ENCODE peak calls at places on chromosomes 2 and 18, in four cellular contexts. Y is K562, E is kidney, I is cardiac muscle cell. L is an unnamed sample. For H3K4me1, the result is how much of the 10 kb centered on the place peaks cover.

GRCh38 chr2:133566967-133567645 is 1.2 kb downstream of the NCKAP5 start:
- DNase-seq in E (peak), Y (no peak), I (peak), L (peak)

GRCh38 chr2:239288951-239289481 is 111.8 kb downstream of the HDAC4 start:
- DNase-seq in E (no peak), Y (no peak), I (peak), L (no peak)

GRCh38 chr2:210626849-210627248 is 70.5 kb downstream of the CPS1 start:
- DNase-seq in I (peak), E (no peak), Y (no peak), L (no peak)

GRCh38 chr2:64018715-64019082 is 529 bp downstream of the VPS54 start:
- DNase-seq in I (peak), E (peak), Y (peak), L (peak)

GRCh38 chr2:37230581-37230980 is 815 bp downstream of the CEBPZ start:
- DNase-seq in Y (peak), I (peak), E (no peak), L (no peak)

GRCh38 chr2:38716185-38716584 is 35.0 kb downstream of the SRSF7 start:
- DNase-seq in I (peak), Y (no peak), E (no peak), L (no peak)

GRCh38 chr2:72004976-72005375 is 142.7 kb downstream of the CYP26B1 start:
- DNase-seq in I (no peak), Y (no peak), E (no peak), L (no peak)

GRCh38 chr2:148988337-148988736 is 50.2 kb upstream of the LYPD6B start:
- DNase-seq in Y (no peak), E (no peak), I (no peak), L (no peak)

GRCh38 chr2:232885264-232885961 is 15.3 kb downstream of the SNORC start:
- DNase-seq in I (no peak), E (peak), Y (no peak), L (peak)

GRCh38 chr2:236753611-236754010 is 184.0 kb downstream of the ACKR3 start:
- DNase-seq in E (no peak), I (no peak), Y (no peak), L (no peak)

GRCh38 chr18:56672391-56672790 is 21.2 kb downstream of the WDR7 start:
- DNase-seq in Y (no peak), E (no peak), I (no peak), L (no peak)

GRCh38 chr2:94956797-94957391 is 68.6 kb upstream of the MAL start:
- DNase-seq in I (peak), Y (peak), E (no peak), L (no peak)

GRCh38 chr2:62293490-62294212 is 97.7 kb downstream of the B3GNT2 start:
- DNase-seq in I (peak), E (peak), Y (no peak), L (peak)

GRCh38 chr2:172582656-172583055 is 26.8 kb downstream of the PDK1 start:
- DNase-seq in Y (no peak), I (no peak), E (no peak), L (no peak)

GRCh38 chr2:231344851-231345250 is 50.7 kb upstream of the B3GNT7 start:
- DNase-seq in I (no peak), Y (no peak), E (peak), L (no peak)

GRCh38 chr2:15668611-15669305 is 77.1 kb downstream of the DDX1 start:
- DNase-seq in E (no peak), Y (no peak), I (no peak), L (no peak)

GRCh38 chr2:85911097-85911496 is 22.3 kb upstream of the ST3GAL5 start:
- DNase-seq in E (no peak), Y (no peak), I (no peak), L (no peak)

GRCh38 chr18:60172030-60172429 is 200.5 kb downstream of the MC4R start:
- DNase-seq in Y (no peak), E (no peak), I (no peak), L (no peak)

GRCh38 chr2:238848941-238849853 is 1.3 kb downstream of the TWIST2 start:
- DNase-seq in Y (no peak), E (no peak), I (no peak), L (no peak)

GRCh38 chr18:76955529-76956170 is 133.3 kb downstream of the ZNF236 start:
- DNase-seq in E (peak), Y (no peak), I (no peak), L (peak)

GRCh38 chr2:54456526-54457325 is 599 bp downstream of the SPTBN1 start:
- DNase-seq in Y (peak), E (peak), I (peak), L (peak)

GRCh38 chr2:152083202-152083601 is 15.6 kb downstream of the CACNB4 start:
- DNase-seq in E (no peak), I (no peak), Y (no peak), L (no peak)

GRCh38 chr2:239756392-239757153 is 268.6 kb downstream of the NDUFA10 start:
- DNase-seq in I (no peak), Y (no peak), E (peak), L (no peak)

GRCh38 chr2:237299897-237300296 is 114.1 kb downstream of the COL6A3 start:
- DNase-seq in I (no peak), Y (no peak), E (no peak), L (no peak)

GRCh38 chr2:193743089-193743488 is 1548.4 kb upstream of the TMEFF2 start:
- DNase-seq in I (no peak), Y (no peak), E (no peak), L (no peak)

GRCh38 chr2:29765711-29766110 is 155.7 kb downstream of the ALK start:
- DNase-seq in I (no peak), E (no peak), Y (no peak), L (no peak)

GRCh38 chr18:3036108-3036507 is 23.2 kb upstream of the LPIN2 start:
- DNase-seq in Y (no peak), E (no peak), I (no peak), L (no peak)

GRCh38 chr18:67426477-67426876 is 90.0 kb downstream of the DSEL start:
- DNase-seq in I (no peak), E (no peak), Y (no peak), L (no peak)

GRCh38 chr2:86226780-86227520 is 27.7 kb downstream of the MRPL35 start:
- DNase-seq in Y (no peak), I (no peak), E (no peak), L (peak)

GRCh38 chr2:74742486-74742885 is 88.4 kb downstream of the SEMA4F start:
- DNase-seq in I (no peak), Y (no peak), E (no peak), L (no peak)
- H3K4me1 ChIP-seq in I (under half), Y (under half), E (under half), L (under half)

GRCh38 chr2:46565364-46565763 is 86.0 kb downstream of the TMEM247 start:
- DNase-seq in I (no peak), E (no peak), Y (no peak), L (no peak)

GRCh38 chr2:46562451-46562841 is 83.1 kb downstream of the TMEM247 start:
- DNase-seq in I (no peak), Y (no peak), E (no peak), L (no peak)

GRCh38 chr2:46563110-46563731 is 83.9 kb downstream of the TMEM247 start:
- DNase-seq in E (no peak), Y (no peak), I (no peak), L (no peak)

GRCh38 chr2:46564811-46565241 is 85.5 kb downstream of the TMEM247 start:
- DNase-seq in I (peak), Y (peak), E (no peak), L (no peak)

GRCh38 chr2:46564350-46564749 is 85.0 kb downstream of the TMEM247 start:
- DNase-seq in I (no peak), Y (no peak), E (no peak), L (no peak)
- H3K4me1 ChIP-seq in I (half or more), Y (under half), E (under half), L (half or more)

GRCh38 chr2:201908901-201909300 is 102.6 kb downstream of the CDK15 start:
- DNase-seq in Y (no peak), I (no peak), E (no peak), L (no peak)
- H3K4me1 ChIP-seq in Y (under half), I (under half), E (under half), L (under half)

GRCh38 chr18:36311026-36311570 is 13.6 kb downstream of the FHOD3 start:
- DNase-seq in E (no peak), Y (no peak), I (no peak), L (no peak)
- H3K4me1 ChIP-seq in E (under half), Y (under half), I (half or more), L (under half)

DNA sequence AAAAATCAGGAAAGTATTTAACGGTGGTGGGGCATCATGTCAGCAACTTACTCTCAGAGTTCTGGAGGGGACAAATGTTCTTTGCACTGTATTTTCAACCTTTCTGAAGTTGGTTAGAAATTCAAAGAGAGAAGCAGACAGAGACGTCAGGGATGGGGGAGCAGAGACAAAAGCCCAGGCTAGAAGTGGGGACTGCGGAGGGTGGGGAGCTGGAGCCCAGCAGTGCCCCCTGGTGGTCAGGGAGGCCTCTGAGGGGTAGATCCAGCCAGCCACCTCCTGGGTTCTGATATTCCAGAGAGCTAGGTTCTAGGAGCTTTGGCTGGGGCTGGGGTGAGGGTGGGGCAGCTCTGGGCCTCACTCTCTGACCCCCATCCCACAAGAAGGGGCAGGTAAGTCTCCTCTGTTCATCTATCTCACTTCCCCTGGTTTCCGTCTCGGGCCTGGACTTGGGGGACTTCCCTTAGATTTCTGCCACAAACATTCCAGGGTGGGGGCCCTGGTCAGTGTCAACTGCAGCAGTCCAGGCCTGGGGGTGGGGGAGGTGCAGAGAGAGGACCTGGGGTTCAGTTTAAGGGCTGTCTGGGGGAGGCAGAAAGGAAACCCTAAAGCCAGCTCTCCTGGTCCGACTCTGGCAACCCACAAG is 8.9 kb downstream of the TNS1 start:
- DNase-seq in E (peak), Y (peak), I (peak), L (no peak)
- H3K4me1 ChIP-seq in E (under half), Y (under half), I (under half), L (under half)